ENCODE peak calls at places on chromosome 18, in ten cellular contexts. C, B, Y, D, Q, N, T, I, P and K are unnamed samples.

GRCh38 chr18:59612461-59612860 is 84.8 kb downstream of the CCBE1 start:
- DNase-seq in C (no peak), B (peak), Y (no peak), D (peak), Q (no peak), N (no peak), T (peak), I (no peak), P (no peak), K (peak)

GRCh38 chr18:76357174-76357573 is 137.9 kb downstream of the ZNF516 start:
- DNase-seq in C (no peak), B (no peak), Y (no peak), D (no peak), Q (no peak), N (no peak), T (no peak), I (no peak), P (no peak), K (no peak)

GRCh38 chr18:23422751-23423418 is 30.2 kb upstream of the RIOK3 start:
- DNase-seq in C (no peak), B (peak), Y (peak), D (peak), Q (peak), N (peak), T (no peak), I (peak), P (peak), K (no peak)

GRCh38 chr18:75249672-75250470 is 39.3 kb downstream of the TSHZ1 start:
- DNase-seq in C (no peak), B (no peak), Y (no peak), D (no peak), Q (no peak), N (no peak), T (no peak), I (no peak), P (no peak), K (no peak)

GRCh38 chr18:40917096-40917495 is 1037.9 kb upstream of the PIK3C3 start:
- DNase-seq in C (no peak), B (no peak), Y (no peak), D (no peak), Q (peak), N (no peak), T (no peak), I (no peak), P (no peak), K (no peak)

GRCh38 chr18:61556862-61557261 is 223.6 kb downstream of the CDH20 start:
- DNase-seq in C (no peak), B (no peak), Y (no peak), D (no peak), Q (no peak), N (no peak), T (no peak), I (no peak), P (no peak), K (no peak)

GRCh38 chr18:54444309-54444914 is 86.7 kb downstream of the C18orf54 start:
- DNase-seq in C (peak), B (no peak), Y (no peak), D (peak), Q (peak), N (peak), T (peak), I (peak), P (peak), K (peak)

GRCh38 chr18:76756491-76757288 is 65.7 kb upstream of the ZNF236 start:
- DNase-seq in C (no peak), B (peak), Y (no peak), D (peak), Q (no peak), N (no peak), T (no peak), I (no peak), P (no peak), K (no peak)

GRCh38 chr18:67269206-67269605 is 247.3 kb downstream of the DSEL start:
- DNase-seq in C (no peak), B (no peak), Y (no peak), D (no peak), Q (no peak), N (no peak), T (no peak), I (no peak), P (no peak), K (no peak)

GRCh38 chr18:54284967-54285785 is 15.9 kb downstream of the POLI start:
- DNase-seq in C (no peak), B (no peak), Y (peak), D (no peak), Q (peak), N (no peak), T (no peak), I (no peak), P (peak), K (peak)

GRCh38 chr18:77250501-77250925 is 865 bp downstream of the GALR1 start:
- DNase-seq in C (peak), B (no peak), Y (no peak), D (no peak), Q (no peak), N (no peak), T (no peak), I (no peak), P (no peak), K (no peak)

GRCh38 chr18:58937913-58938312 is 73.2 kb downstream of the ZNF532 start:
- DNase-seq in C (no peak), B (no peak), Y (no peak), D (no peak), Q (no peak), N (no peak), T (no peak), I (no peak), P (no peak), K (no peak)

GRCh38 chr18:76491436-76491800 is 3.6 kb downstream of the ZNF516 start:
- DNase-seq in C (peak), B (peak), Y (no peak), D (no peak), Q (no peak), N (peak), T (no peak), I (peak), P (peak), K (no peak)

GRCh38 chr18:10797882-10798281 is 272.1 kb downstream of the NAPG start:
- DNase-seq in C (no peak), B (no peak), Y (no peak), D (no peak), Q (no peak), N (no peak), T (no peak), I (no peak), P (no peak), K (no peak)

GRCh38 chr18:6920099-6920955 is 190.8 kb downstream of the ARHGAP28 start:
- DNase-seq in C (peak), B (peak), Y (no peak), D (peak), Q (peak), N (peak), T (peak), I (peak), P (no peak), K (peak)

GRCh38 chr18:500556-501405 is at the start of gene COLEC12:
- DNase-seq in C (peak), B (no peak), Y (no peak), D (no peak), Q (no peak), N (no peak), T (no peak), I (no peak), P (peak), K (no peak)

GRCh38 chr18:73240899-73241298 is 373.1 kb upstream of the NETO1 start:
- DNase-seq in C (no peak), B (no peak), Y (no peak), D (no peak), Q (no peak), N (no peak), T (no peak), I (no peak), P (no peak), K (no peak)

GRCh38 chr18:44681039-44681595 is 429 bp downstream of the SETBP1 start:
- DNase-seq in C (no peak), B (no peak), Y (no peak), D (no peak), Q (no peak), N (no peak), T (no peak), I (peak), P (no peak), K (no peak)
- H3K4me3 ChIP-seq in C (peak), B (peak), Y (peak), D (peak), Q (peak), N (peak), T (peak), I (peak), P (peak), K (peak)

DNA sequence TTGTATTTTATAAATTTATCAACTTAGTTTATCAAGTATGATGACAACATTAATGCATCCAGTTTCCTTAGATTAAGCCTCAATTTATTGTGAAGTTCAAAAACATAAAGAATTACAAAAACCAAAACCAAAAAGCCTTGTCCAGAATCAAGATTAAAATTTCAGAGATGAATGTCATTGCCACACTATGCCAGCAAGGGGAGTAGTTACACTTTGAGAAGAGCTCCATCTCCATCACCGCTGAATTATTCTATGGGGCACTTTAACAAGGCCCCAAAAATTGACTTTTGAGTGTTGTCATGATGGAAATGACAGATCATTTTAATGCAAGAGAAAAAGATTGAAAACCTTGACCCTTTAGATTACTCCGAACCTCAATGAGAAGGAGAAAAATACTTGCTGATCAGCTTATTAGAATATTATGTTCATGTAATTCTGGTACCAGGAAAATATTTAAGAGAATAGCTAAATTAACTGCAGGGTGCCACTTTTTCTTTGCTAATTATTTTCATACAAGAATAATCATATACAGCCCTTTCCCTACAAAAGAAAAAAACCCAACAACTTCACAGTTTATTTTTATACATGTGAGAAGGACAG is 152.5 kb upstream of the AQP4 start:
- DNase-seq in C (no peak), B (no peak), Y (no peak), D (no peak), Q (peak), N (no peak), T (no peak), I (peak), P (no peak), K (no peak)
- TF ChIP-seq CTCF in C (peak), B (no peak), Y (peak), D (peak), Q (peak), N (peak), T (peak), I (peak), P (peak), K (no peak)

GRCh38 chr18:79402209-79402576 is 6.5 kb downstream of the NFATC1 start:
- DNase-seq in C (peak), B (no peak), Y (no peak), D (no peak), Q (no peak), N (no peak), T (no peak), I (no peak), P (no peak), K (no peak)

GRCh38 chr18:79404567-79404910 is 8.8 kb downstream of the NFATC1 start:
- DNase-seq in C (peak), B (no peak), Y (no peak), D (no peak), Q (peak), N (no peak), T (no peak), I (no peak), P (no peak), K (no peak)

GRCh38 chr18:79405019-79405780 is 9.5 kb downstream of the NFATC1 start:
- DNase-seq in C (peak), B (no peak), Y (no peak), D (no peak), Q (no peak), N (no peak), T (no peak), I (no peak), P (no peak), K (no peak)

GRCh38 chr18:79402977-79403722 is 7.4 kb downstream of the NFATC1 start:
- DNase-seq in C (peak), B (peak), Y (peak), D (no peak), Q (peak), N (peak), T (no peak), I (no peak), P (peak), K (no peak)

GRCh38 chr18:79403723-79404566 is 8.2 kb downstream of the NFATC1 start:
- DNase-seq in C (peak), B (no peak), Y (no peak), D (no peak), Q (peak), N (no peak), T (no peak), I (no peak), P (no peak), K (no peak)
- H3K4me3 ChIP-seq in C (no peak), B (no peak), Y (no peak), D (no peak), Q (peak), N (no peak), T (no peak), I (no peak), P (peak), K (no peak)

DNA sequence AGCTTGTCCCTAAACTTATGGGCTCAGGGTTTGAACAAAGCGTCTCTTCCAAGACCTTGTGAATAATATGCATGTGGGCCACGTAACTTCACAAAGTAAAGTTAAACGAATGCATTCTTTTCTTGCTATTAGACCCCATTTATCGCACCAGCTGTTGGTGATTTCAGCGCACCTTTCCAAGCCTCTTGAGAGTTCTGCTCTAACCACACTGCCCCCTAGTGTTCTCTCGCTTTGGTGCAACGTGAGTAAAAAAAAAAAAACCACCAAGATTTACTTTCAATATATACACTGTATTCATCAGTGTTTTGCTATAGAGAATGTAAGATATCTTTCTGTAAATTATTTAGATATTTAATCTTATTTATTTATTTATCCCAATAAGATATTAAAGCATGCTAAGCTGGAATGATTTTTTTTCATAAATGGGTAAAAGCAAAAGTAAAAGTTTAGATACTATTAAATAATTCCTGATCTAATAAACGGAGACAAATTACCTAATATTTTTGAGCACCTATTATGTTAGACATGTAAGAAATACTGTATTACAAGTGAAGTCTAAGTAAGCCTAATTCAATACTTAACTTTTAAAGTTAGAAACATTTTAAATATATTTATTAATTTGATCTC is 459.5 kb downstream of the DLGAP1 start:
- DNase-seq in C (no peak), B (no peak), Y (no peak), D (no peak), Q (peak), N (peak), T (peak), I (no peak), P (no peak), K (peak)
- TF ChIP-seq CTCF in C (peak), B (no peak), Y (peak), D (peak), Q (peak), N (peak), T (peak), I (peak), P (peak), K (peak)

GRCh38 chr18:48776641-48777025 is 174.1 kb downstream of the SMAD7 start:
- DNase-seq in C (no peak), B (no peak), Y (no peak), D (no peak), Q (no peak), N (no peak), T (no peak), I (no peak), P (no peak), K (no peak)
- H3K4me3 ChIP-seq in C (no peak), B (no peak), Y (no peak), D (no peak), Q (no peak), N (no peak), T (no peak), I (no peak), P (no peak), K (no peak)

DNA sequence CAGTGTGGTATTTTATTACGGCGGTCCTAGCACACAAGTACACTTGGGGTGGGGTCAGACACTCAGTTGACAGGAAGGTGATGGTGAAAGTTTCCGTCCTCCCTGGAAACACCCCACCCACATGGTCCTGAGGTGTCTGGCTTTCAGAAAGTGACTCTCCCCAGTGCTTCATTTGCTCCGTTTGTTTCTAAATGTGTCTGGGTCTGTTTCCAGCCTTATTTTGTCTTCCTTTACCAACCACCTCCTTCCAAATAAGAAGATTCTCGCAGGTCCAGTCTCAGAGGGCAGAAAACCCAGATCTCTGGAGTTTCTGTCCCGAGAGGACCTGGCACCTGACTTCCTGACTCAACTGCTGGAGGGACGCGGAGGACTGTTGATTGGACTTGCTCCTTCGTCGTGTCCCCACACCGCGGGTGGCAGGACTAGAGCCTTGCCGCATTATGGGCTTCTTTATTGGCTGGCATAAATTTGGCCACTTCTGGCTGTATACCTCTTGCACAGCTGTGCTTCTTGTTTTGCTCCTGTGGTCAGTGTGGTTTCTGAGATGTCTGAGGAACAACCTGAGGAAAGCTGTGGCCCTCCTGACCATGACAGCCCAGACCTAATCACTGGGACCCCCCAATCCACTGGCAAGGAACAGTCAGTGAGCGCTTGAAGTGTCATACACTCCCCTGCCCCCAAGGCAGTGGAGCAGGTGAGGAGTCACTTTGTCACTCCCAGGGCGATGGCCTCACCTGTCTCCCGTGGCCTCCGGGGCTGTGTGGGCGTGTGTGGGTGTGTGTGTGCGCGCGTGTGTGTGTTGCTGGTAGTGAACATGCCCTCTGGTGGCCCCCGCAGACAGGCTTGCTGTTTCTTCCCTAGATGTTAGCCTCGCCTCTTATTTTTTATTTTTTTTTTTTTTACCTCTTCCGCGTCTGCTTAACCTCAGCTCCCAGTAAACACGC is 45.6 kb downstream of the MEX3C start:
- DNase-seq in C (no peak), B (no peak), Y (no peak), D (no peak), Q (no peak), N (peak), T (no peak), I (no peak), P (no peak), K (no peak)
- TF ChIP-seq CTCF in C (no peak), B (no peak), Y (no peak), D (no peak), Q (no peak), N (no peak), T (no peak), I (no peak), P (no peak), K (no peak)